ENCODE peak calls at places on chromosomes 5 and 9, in ten cellular contexts. One of them, this sample, is unnamed.

GRCh38 chr9:113548221-113549041 is 84.9 kb downstream of the RGS3 start:
- DNase-seq in mammary epithelial cell: peak; percentile 51
- DNase-seq in fibroblast of mammary gland: no peak
- DNase-seq in fibroblast of the aortic adventitia: peak; percentile 81
- DNase-seq in fibroblast of lung: no peak
- DNase-seq in BJ: no peak
- DNase-seq in transverse colon: peak; percentile 61
- DNase-seq in astrocyte of the spinal cord: peak; percentile 25
- DNase-seq in A549: no peak
- DNase-seq in psoas muscle: peak; percentile 84
- DNase-seq in this sample: peak; percentile 55

GRCh38 chr5:109589983-109590382 is 99.7 kb upstream of the MAN2A1 start:
- DNase-seq in BJ: no peak
- DNase-seq in A549: no peak
- DNase-seq in psoas muscle: no peak
- DNase-seq in mammary epithelial cell: peak; percentile 9
- DNase-seq in transverse colon: no peak
- DNase-seq in fibroblast of lung: no peak
- DNase-seq in astrocyte of the spinal cord: no peak
- DNase-seq in fibroblast of mammary gland: no peak
- DNase-seq in fibroblast of the aortic adventitia: no peak
- DNase-seq in this sample: peak; percentile 2

GRCh38 chr5:84085387-84086041 is 299.2 kb downstream of the EDIL3 start:
- DNase-seq in fibroblast of the aortic adventitia: no peak
- DNase-seq in mammary epithelial cell: no peak
- DNase-seq in psoas muscle: no peak
- DNase-seq in astrocyte of the spinal cord: no peak
- DNase-seq in BJ: no peak
- DNase-seq in fibroblast of lung: no peak
- DNase-seq in fibroblast of mammary gland: no peak
- DNase-seq in transverse colon: no peak
- DNase-seq in A549: no peak
- DNase-seq in this sample: no peak

GRCh38 chr9:32344551-32345182 is 39.8 kb upstream of the ACO1 start:
- DNase-seq in fibroblast of mammary gland: peak; percentile 11
- DNase-seq in BJ: no peak
- DNase-seq in fibroblast of lung: peak; percentile 5
- DNase-seq in fibroblast of the aortic adventitia: peak; percentile 35
- DNase-seq in A549: no peak
- DNase-seq in psoas muscle: no peak
- DNase-seq in astrocyte of the spinal cord: peak; percentile 43
- DNase-seq in transverse colon: no peak
- DNase-seq in mammary epithelial cell: peak; percentile 53
- DNase-seq in this sample: peak; percentile 21

GRCh38 chr5:134423376-134423775 is 11.7 kb upstream of the CDKN2AIPNL start:
- DNase-seq in mammary epithelial cell: no peak
- DNase-seq in transverse colon: no peak
- DNase-seq in BJ: no peak
- DNase-seq in psoas muscle: no peak
- DNase-seq in A549: no peak
- DNase-seq in fibroblast of lung: no peak
- DNase-seq in fibroblast of mammary gland: no peak
- DNase-seq in astrocyte of the spinal cord: no peak
- DNase-seq in fibroblast of the aortic adventitia: no peak
- DNase-seq in this sample: no peak

GRCh38 chr9:14423816-14424261 is 109.9 kb upstream of the NFIB start:
- DNase-seq in transverse colon: no peak
- DNase-seq in psoas muscle: no peak
- DNase-seq in fibroblast of mammary gland: peak; percentile 76
- DNase-seq in BJ: no peak
- DNase-seq in astrocyte of the spinal cord: peak; percentile 67
- DNase-seq in fibroblast of the aortic adventitia: peak; percentile 88
- DNase-seq in A549: no peak
- DNase-seq in mammary epithelial cell: no peak
- DNase-seq in fibroblast of lung: peak; percentile 86
- DNase-seq in this sample: peak; percentile 44

GRCh38 chr9:2193565-2193964 is 178.4 kb downstream of the SMARCA2 start:
- DNase-seq in fibroblast of the aortic adventitia: no peak
- DNase-seq in fibroblast of mammary gland: no peak
- DNase-seq in transverse colon: no peak
- DNase-seq in astrocyte of the spinal cord: no peak
- DNase-seq in psoas muscle: no peak
- DNase-seq in fibroblast of lung: no peak
- DNase-seq in mammary epithelial cell: no peak
- DNase-seq in BJ: no peak
- DNase-seq in A549: no peak
- DNase-seq in this sample: no peak

GRCh38 chr5:125823572-125823971 is 599.6 kb upstream of the GRAMD2B start:
- DNase-seq in A549: no peak
- DNase-seq in BJ: no peak
- DNase-seq in psoas muscle: no peak
- DNase-seq in fibroblast of the aortic adventitia: peak; percentile 5
- DNase-seq in fibroblast of mammary gland: peak; percentile 88
- DNase-seq in mammary epithelial cell: peak; percentile 13
- DNase-seq in transverse colon: no peak
- DNase-seq in fibroblast of lung: peak; percentile 38
- DNase-seq in astrocyte of the spinal cord: peak; percentile 55
- DNase-seq in this sample: peak; percentile 37

GRCh38 chr5:160539431-160539830 is 117.8 kb downstream of the PTTG1 start:
- DNase-seq in fibroblast of the aortic adventitia: no peak
- DNase-seq in BJ: no peak
- DNase-seq in astrocyte of the spinal cord: no peak
- DNase-seq in mammary epithelial cell: peak; percentile 80
- DNase-seq in A549: no peak
- DNase-seq in fibroblast of mammary gland: no peak
- DNase-seq in transverse colon: no peak
- DNase-seq in psoas muscle: no peak
- DNase-seq in fibroblast of lung: no peak
- DNase-seq in this sample: peak; percentile 12

GRCh38 chr5:9188956-9189355 is 356.9 kb downstream of the SEMA5A start:
- DNase-seq in fibroblast of the aortic adventitia: no peak
- DNase-seq in A549: no peak
- DNase-seq in transverse colon: no peak
- DNase-seq in psoas muscle: no peak
- DNase-seq in mammary epithelial cell: no peak
- DNase-seq in fibroblast of mammary gland: no peak
- DNase-seq in fibroblast of lung: no peak
- DNase-seq in BJ: no peak
- DNase-seq in astrocyte of the spinal cord: no peak
- DNase-seq in this sample: no peak

GRCh38 chr5:1035421-1036405 is 27.1 kb downstream of the NKD2 start:
- DNase-seq in fibroblast of mammary gland: no peak
- DNase-seq in mammary epithelial cell: no peak
- DNase-seq in A549: no peak
- DNase-seq in fibroblast of lung: no peak
- DNase-seq in BJ: no peak
- DNase-seq in astrocyte of the spinal cord: no peak
- DNase-seq in fibroblast of the aortic adventitia: no peak
- DNase-seq in transverse colon: no peak
- DNase-seq in psoas muscle: peak; percentile 50
- DNase-seq in this sample: no peak
- H3K4me3 ChIP-seq in fibroblast of mammary gland: no peak overlapping the region
- H3K4me3 ChIP-seq in mammary epithelial cell: no peak overlapping the region
- H3K4me3 ChIP-seq in A549: no peak overlapping the region
- H3K4me3 ChIP-seq in fibroblast of lung: no peak overlapping the region
- H3K4me3 ChIP-seq in BJ: no peak overlapping the region
- H3K4me3 ChIP-seq in astrocyte of the spinal cord: no peak overlapping the region
- H3K4me3 ChIP-seq in fibroblast of the aortic adventitia: no peak overlapping the region
- H3K4me3 ChIP-seq in transverse colon: no peak overlapping the region
- H3K4me3 ChIP-seq in psoas muscle: no peak overlapping the region
- H3K4me3 ChIP-seq in this sample: no peak overlapping the region

DNA sequence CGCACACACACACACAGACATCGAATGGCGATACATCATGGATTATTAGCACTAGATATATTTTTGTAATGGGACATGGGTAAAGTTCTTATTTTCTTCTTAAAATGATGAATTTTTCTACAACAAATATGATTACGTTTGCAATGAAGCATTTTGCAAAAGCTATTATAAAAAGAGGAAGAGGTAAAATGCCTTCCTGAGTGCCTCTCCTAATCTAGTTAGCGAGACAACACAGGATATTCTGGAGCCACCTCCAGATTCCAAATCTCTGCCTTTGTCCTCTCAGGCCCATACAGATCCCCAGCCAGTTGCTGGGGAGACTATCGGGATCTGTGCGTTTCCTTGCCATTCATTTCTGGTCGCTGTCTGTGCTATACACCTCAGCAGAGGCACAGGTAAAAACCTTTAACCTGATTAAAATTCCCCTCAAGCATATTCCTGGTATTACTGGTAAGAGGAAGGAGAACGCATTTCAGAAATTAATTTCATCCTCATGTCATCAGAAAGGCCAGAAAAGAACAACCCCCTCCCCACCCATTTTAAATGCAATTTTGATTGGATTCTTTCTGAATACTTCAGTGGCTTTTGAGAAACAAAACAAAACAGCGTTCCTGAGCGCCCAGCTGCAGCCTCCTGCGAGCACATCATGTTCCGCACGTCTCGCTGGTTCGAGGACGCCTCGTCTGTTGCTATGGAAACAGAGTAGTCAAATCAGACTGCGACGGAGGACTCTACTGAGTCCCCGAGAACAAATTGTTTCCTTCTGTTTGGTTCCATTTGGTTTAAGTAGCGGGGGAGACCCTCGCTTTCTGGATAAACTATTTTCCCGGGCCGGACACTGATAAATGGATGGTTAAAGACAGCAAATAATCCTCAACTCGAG is 69.3 kb downstream of the SLC28A3 start:
- DNase-seq in fibroblast of lung: peak; percentile 79
- DNase-seq in fibroblast of mammary gland: peak; percentile 59
- DNase-seq in BJ: no peak
- DNase-seq in astrocyte of the spinal cord: peak; percentile 83
- DNase-seq in A549: no peak
- DNase-seq in fibroblast of the aortic adventitia: peak; percentile 33
- DNase-seq in transverse colon: peak; percentile 56
- DNase-seq in psoas muscle: peak; percentile 79
- DNase-seq in mammary epithelial cell: no peak
- DNase-seq in this sample: peak; percentile 80
- H3K4me3 ChIP-seq in fibroblast of lung: peak overlapping the region; percentile 43
- H3K4me3 ChIP-seq in fibroblast of mammary gland: peak overlapping the region; percentile 14
- H3K4me3 ChIP-seq in BJ: peak overlapping the region; percentile 42
- H3K4me3 ChIP-seq in astrocyte of the spinal cord: peak overlapping the region; percentile 42
- H3K4me3 ChIP-seq in A549: no peak overlapping the region
- H3K4me3 ChIP-seq in fibroblast of the aortic adventitia: peak overlapping the region; percentile 46
- H3K4me3 ChIP-seq in transverse colon: no peak overlapping the region
- H3K4me3 ChIP-seq in psoas muscle: peak overlapping the region; percentile 46
- H3K4me3 ChIP-seq in mammary epithelial cell: no peak overlapping the region
- H3K4me3 ChIP-seq in this sample: peak overlapping the region; percentile 64

DNA sequence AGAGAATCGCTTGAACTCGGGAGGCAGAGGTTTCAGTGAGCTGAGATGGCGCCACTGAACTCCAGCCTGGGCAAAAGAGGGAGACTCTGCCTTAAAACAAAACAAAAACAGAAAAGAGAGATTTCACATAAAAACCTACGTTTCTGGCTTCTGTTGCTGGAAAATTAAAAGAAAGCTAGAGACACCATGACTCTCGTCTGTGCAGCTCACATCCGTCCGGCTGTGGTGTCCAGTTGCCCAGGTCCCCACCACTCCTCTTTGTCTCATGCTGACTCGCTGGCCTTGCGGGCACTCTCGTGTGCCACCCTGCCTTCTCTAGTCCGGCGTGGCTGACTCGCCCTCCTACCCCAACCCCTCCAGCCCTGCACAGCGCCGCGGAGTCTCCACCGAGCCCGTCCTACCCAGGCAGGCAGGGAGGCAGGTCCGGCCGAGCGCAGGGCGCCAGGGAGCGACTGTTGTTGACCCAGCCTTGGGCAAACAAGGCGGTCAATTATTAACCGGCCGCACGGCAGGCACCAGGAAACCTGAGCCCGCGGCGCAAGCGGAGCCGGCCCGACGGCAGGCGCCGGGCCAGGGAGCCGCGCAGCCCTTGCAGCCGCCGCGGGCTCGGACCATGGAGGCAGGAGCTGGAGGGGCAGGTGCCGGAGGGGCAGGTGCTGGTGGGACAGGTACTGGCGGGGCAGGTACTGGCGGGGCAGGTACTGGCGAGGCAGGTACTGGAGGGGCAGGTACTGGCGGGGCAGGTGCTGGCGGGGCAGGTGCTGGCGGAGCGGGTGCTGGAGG is at the start of gene PRRT1B:
- DNase-seq in psoas muscle: no peak
- DNase-seq in fibroblast of the aortic adventitia: no peak
- DNase-seq in A549: peak; percentile 92
- DNase-seq in transverse colon: peak; percentile 89
- DNase-seq in mammary epithelial cell: no peak
- DNase-seq in astrocyte of the spinal cord: no peak
- DNase-seq in fibroblast of lung: no peak
- DNase-seq in BJ: no peak
- DNase-seq in fibroblast of mammary gland: no peak
- DNase-seq in this sample: peak; percentile 13
- H3K4me3 ChIP-seq in psoas muscle: peak within 1 kb of the TSS; percentile 26
- H3K4me3 ChIP-seq in fibroblast of the aortic adventitia: no peak within 1 kb of the TSS
- H3K4me3 ChIP-seq in A549: peak within 1 kb of the TSS; percentile 48
- H3K4me3 ChIP-seq in transverse colon: peak within 1 kb of the TSS; percentile 1
- H3K4me3 ChIP-seq in mammary epithelial cell: no peak within 1 kb of the TSS
- H3K4me3 ChIP-seq in astrocyte of the spinal cord: no peak within 1 kb of the TSS
- H3K4me3 ChIP-seq in fibroblast of lung: no peak within 1 kb of the TSS
- H3K4me3 ChIP-seq in BJ: no peak within 1 kb of the TSS
- H3K4me3 ChIP-seq in fibroblast of mammary gland: no peak within 1 kb of the TSS
- H3K4me3 ChIP-seq in this sample: no peak within 1 kb of the TSS

DNA sequence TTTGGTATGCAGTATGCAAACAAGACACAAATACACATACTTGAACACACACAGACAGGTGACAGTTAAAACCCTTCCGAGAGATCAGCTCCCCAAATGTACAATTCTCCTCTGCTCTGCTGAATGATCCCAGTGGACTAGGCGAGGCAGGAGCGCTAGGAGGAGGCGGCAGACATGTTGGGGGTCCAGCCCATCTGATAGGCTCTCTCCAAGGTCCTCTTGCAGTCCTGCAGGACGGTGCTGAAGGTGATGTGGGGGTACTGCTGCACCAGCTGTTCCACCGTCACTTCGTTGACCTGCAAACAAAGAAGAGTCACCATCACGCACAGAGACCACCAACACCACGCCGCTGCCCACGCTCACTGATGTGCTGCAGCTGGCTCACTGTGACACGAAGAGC is 190.8 kb upstream of the EFNA5 start:
- DNase-seq in transverse colon: no peak
- DNase-seq in mammary epithelial cell: no peak
- DNase-seq in psoas muscle: no peak
- DNase-seq in BJ: no peak
- DNase-seq in A549: no peak
- DNase-seq in fibroblast of lung: no peak
- DNase-seq in fibroblast of the aortic adventitia: no peak
- DNase-seq in astrocyte of the spinal cord: no peak
- DNase-seq in fibroblast of mammary gland: no peak
- DNase-seq in this sample: no peak
- H3K4me3 ChIP-seq in transverse colon: no peak overlapping the region
- H3K4me3 ChIP-seq in mammary epithelial cell: no peak overlapping the region
- H3K4me3 ChIP-seq in psoas muscle: no peak overlapping the region
- H3K4me3 ChIP-seq in BJ: no peak overlapping the region
- H3K4me3 ChIP-seq in A549: no peak overlapping the region
- H3K4me3 ChIP-seq in fibroblast of lung: no peak overlapping the region
- H3K4me3 ChIP-seq in fibroblast of the aortic adventitia: no peak overlapping the region
- H3K4me3 ChIP-seq in astrocyte of the spinal cord: no peak overlapping the region
- H3K4me3 ChIP-seq in fibroblast of mammary gland: no peak overlapping the region
- H3K4me3 ChIP-seq in this sample: no peak overlapping the region

This sample was measured in GM23248.